ENCODE peak calls at places on chromosome 19, in five cellular contexts. A, D, O, N and G are unnamed samples.

GRCh38 chr19:1170938-1171754 is 2.9 kb downstream of the SBNO2 start:
- DNase-seq in O (no peak), N (peak), D (no peak), A (no peak), G (no peak)

GRCh38 chr19:8302357-8302691 is 5.8 kb downstream of the CD320 start:
- DNase-seq in N (peak), D (peak), O (no peak), A (peak), G (no peak)

GRCh38 chr19:7326105-7326877 is 22.4 kb upstream of the ARHGEF18 start:
- DNase-seq in A (no peak), O (peak), N (no peak), D (no peak), G (no peak)

GRCh38 chr19:6103217-6103644 is 7.1 kb downstream of the RFX2 start:
- DNase-seq in O (peak), D (peak), A (no peak), N (no peak), G (no peak)

GRCh38 chr19:19821366-19822147 is at the start of gene ZNF506:
- DNase-seq in A (peak), N (peak), D (peak), O (no peak), G (peak)

GRCh38 chr19:44649578-44650145 is 6.0 kb downstream of the PVR start:
- DNase-seq in N (no peak), D (no peak), O (no peak), A (no peak), G (no peak)

GRCh38 chr19:4062576-4063368 is 3.9 kb downstream of the ZBTB7A start:
- DNase-seq in O (no peak), A (no peak), N (peak), D (no peak), G (no peak)

GRCh38 chr19:1073063-1073955 is 6.3 kb downstream of the ARHGAP45 start:
- DNase-seq in N (peak), A (no peak), O (no peak), D (no peak), G (no peak)

GRCh38 chr19:48290923-48291700 is 21.2 kb downstream of the ZNF114 start:
- DNase-seq in D (peak), O (peak), N (peak), A (peak), G (peak)

GRCh38 chr19:46746281-46746965 is at the start of gene STRN4:
- DNase-seq in A (peak), N (no peak), O (no peak), D (peak), G (peak)

GRCh38 chr19:33282036-33282686 is 20.2 kb downstream of the CEBPA start:
- DNase-seq in A (no peak), D (no peak), O (no peak), N (peak), G (no peak)

GRCh38 chr19:19209372-19209771 is 2.4 kb upstream of the NCAN start:
- DNase-seq in N (no peak), D (no peak), O (no peak), A (no peak), G (no peak)

GRCh38 chr19:31054430-31054829 is 294.8 kb downstream of the TSHZ3 start:
- DNase-seq in O (peak), D (peak), N (no peak), A (peak), G (no peak)

GRCh38 chr19:3783660-3784584 is 2.3 kb downstream of the MATK start:
- DNase-seq in N (peak), A (no peak), D (no peak), O (no peak), G (no peak)

GRCh38 chr19:51706885-51707284 is 13.8 kb downstream of the SPACA6 start:
- DNase-seq in N (no peak), A (no peak), O (no peak), D (no peak), G (no peak)

GRCh38 chr19:51020988-51021651 is 1.6 kb upstream of the KLK10 start:
- DNase-seq in O (peak), D (peak), A (no peak), N (no peak), G (no peak)

GRCh38 chr19:47310819-47311218 is 1.2 kb downstream of the C5AR1 start:
- DNase-seq in N (no peak), A (no peak), D (peak), O (peak), G (no peak)

GRCh38 chr19:5917431-5918107 is 3.5 kb downstream of the CAPS start:
- DNase-seq in D (no peak), O (no peak), A (no peak), N (no peak), G (no peak)

GRCh38 chr19:35006342-35006998 is 6.3 kb downstream of the GRAMD1A start:
- DNase-seq in A (no peak), O (peak), N (peak), D (peak), G (no peak)

GRCh38 chr19:11673608-11674041 is 65.1 kb downstream of the ZNF823 start:
- DNase-seq in A (peak), N (no peak), D (peak), O (no peak), G (peak)

GRCh38 chr19:55657004-55657747 is 2.3 kb downstream of the U2AF2 start:
- DNase-seq in O (peak), A (no peak), D (peak), N (no peak), G (no peak)

GRCh38 chr19:11164879-11165406 is 9.4 kb upstream of the SPC24 start:
- DNase-seq in O (no peak), A (no peak), D (peak), N (peak), G (no peak)

GRCh38 chr19:1318678-1319471 is 33.2 kb downstream of the EFNA2 start:
- DNase-seq in A (no peak), O (no peak), D (no peak), N (no peak), G (no peak)

GRCh38 chr19:4700573-4700970 is 23.1 kb downstream of the DPP9 start:
- DNase-seq in D (no peak), A (no peak), N (no peak), O (no peak), G (no peak)

GRCh38 chr19:6425732-6426686 is 1.4 kb upstream of the KHSRP start:
- DNase-seq in O (peak), A (no peak), N (no peak), D (no peak), G (no peak)

GRCh38 chr19:10501971-10502523 is 1.1 kb downstream of the KEAP1 start:
- DNase-seq in N (peak), O (peak), D (peak), A (peak), G (peak)

GRCh38 chr19:20664917-20665781 is 3.8 kb upstream of the ZNF626 start:
- DNase-seq in N (peak), D (no peak), A (peak), O (no peak), G (no peak)

GRCh38 chr19:50602089-50602422 is 33.8 kb upstream of the LRRC4B start:
- DNase-seq in N (no peak), O (no peak), A (no peak), D (no peak), G (no peak)

GRCh38 chr19:46537136-46538097 is 41.8 kb upstream of the PNMA8B start:
- DNase-seq in N (no peak), D (peak), O (peak), A (peak), G (peak)

GRCh38 chr19:40224342-40225148 is 1.9 kb downstream of the CCNP start:
- DNase-seq in A (no peak), N (no peak), O (peak), D (no peak), G (no peak)

GRCh38 chr19:55473613-55474012 is 2.8 kb upstream of the ZNF628 start:
- DNase-seq in N (no peak), O (no peak), A (no peak), D (no peak), G (no peak)

GRCh38 chr19:1850809-1851544 is 2.7 kb upstream of the REXO1 start:
- DNase-seq in N (peak), D (no peak), A (no peak), O (no peak), G (no peak)

GRCh38 chr19:39199025-39199424 is 2.3 kb downstream of the NCCRP1 start:
- DNase-seq in A (no peak), N (no peak), O (no peak), D (peak), G (no peak)

DNA sequence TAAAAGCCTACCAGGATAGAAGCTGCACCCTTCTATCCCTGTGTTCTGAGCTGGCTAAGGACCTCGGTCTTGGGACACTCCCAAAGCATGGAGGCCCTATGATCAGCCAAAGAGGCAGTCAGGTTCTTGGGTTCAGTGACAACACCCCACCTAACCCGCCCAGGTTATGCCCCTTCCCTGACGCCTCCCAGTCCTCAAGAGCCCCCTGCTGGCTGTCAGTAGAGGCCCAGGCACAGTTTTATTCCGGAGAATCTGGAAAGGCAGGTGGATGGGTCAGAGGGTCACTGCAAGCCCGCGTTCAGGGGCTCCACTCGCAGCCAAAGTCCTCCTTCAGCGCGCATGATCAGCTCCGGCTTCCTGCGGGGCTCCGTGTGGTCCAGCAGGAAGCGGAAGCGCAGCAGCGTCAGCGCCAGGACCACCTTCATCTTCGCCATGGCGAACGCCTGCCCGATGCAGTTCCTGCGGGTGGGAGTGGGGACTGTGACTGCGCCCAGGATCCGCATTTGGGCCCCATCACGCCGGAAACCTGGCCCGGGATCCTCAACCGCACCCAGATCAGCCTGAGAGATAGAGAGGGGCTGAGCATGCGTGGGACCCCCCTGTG is 22.3 kb downstream of the OR10H3 start:
- DNase-seq in D (no peak), N (no peak), O (no peak), A (no peak), G (no peak)
- TF ChIP-seq CTCF in D (no peak), N (peak), O (no peak), A (no peak), G (no peak)

DNA sequence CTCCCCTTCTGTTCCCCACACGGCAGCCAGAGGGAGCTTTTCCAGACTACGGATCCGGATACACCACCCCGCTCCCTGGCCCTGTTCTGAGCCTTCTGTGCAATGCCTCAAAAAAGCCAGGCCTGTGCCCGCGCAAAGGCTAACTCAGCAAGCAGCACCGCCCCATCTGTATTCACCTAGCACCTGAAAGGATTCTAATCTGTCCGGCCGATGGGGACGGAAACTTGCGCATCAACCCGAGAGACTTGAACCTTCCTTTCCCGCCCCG is 589 bp downstream of the ZBTB45 start:
- DNase-seq in D (peak), O (peak), N (peak), A (peak), G (peak)
- TF ChIP-seq CTCF in D (no peak), O (no peak), N (peak), A (peak), G (no peak)

DNA sequence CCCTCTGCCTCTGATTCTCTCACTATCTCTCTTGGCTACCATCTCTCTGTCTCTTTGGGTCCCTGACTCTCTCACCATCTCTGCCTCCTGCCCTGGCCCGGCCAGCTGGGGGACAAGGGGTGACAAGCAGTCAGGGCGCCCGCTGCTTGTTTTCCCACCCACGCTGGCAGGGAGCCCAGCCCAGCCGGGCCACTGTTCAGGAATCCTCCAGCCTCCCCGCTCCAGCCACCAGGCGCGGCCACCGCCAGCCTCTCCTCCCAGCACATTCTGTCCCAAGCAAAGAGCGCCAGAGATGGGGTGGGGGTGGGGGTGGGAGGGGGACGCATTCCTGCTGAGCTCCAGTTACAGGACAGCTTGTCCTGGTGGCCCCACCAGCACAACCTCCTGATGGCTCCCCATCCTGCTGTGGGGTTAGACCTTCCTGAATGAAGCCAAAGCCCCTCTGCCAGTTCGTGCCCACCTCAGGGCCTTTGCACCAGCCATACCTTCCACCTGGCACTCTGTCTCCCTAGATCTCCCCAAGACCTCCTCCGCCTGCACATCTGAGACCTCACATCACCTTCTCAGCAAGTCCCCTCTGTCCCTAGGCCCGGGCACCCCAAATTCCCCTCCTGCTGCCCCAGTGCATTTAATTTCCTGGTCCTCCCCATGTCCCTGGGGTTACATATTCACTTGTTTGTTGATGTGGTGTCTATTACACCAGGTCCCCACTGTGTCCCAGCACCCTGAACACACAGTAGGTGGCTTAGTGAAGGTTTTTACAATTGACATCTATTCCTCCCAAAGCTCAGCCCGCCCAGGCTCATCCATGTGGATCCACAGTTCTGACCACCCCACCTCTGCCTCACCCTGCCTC is 12.5 kb downstream of the ARRDC2 start:
- DNase-seq in D (peak), N (peak), O (peak), A (no peak), G (no peak)
- TF ChIP-seq CTCF in D (no peak), N (no peak), O (no peak), A (no peak), G (no peak)

GRCh38 chr19:43371909-43372308 is 18.4 kb downstream of the CD177 start:
- DNase-seq in D (no peak), O (no peak), N (no peak), A (no peak), G (no peak)

GRCh38 chr19:43367822-43368221 is 14.3 kb downstream of the CD177 start:
- DNase-seq in D (no peak), O (no peak), A (no peak), N (no peak), G (no peak)

DNA sequence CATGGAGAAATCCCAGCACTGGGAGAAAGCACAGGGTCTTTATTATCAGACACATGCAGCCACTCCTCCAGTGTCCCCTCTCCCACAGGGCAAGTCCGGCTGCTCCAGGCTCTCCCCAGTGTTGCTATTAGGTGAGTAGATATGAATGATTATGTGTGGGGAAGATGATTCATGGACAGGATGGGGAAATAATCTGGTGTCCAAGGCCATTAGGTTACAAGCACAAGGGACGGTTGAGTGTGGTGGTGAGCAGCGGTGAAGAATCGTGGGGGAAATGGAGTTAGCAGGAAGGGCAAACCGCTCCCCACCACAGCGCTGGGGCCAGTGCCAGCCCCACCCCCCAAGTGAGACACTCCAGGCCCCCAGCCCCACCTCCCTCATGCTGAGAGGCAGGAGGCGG is 19.0 kb downstream of the CD177 start:
- DNase-seq in N (no peak), O (no peak), D (no peak), A (no peak), G (no peak)
- TF ChIP-seq CTCF in N (no peak), O (no peak), D (no peak), A (no peak), G (no peak)